ENCODE peak calls at places on chromosomes 11 and 22, in five cellular contexts. M is amniotic epithelial cell; H is choroid plexus epithelial cell; Q is HS-5; Z is stimulated activated CD4-positive, alpha-beta T cell treated with anti-CD3 and anti-CD28 coated beads, Interleukin-15, amount 100 ng/mL, for 1 hour. U is an unnamed sample.

GRCh38 chr11:62061356-62062222 is 62.2 kb upstream of the INCENP start:
- DNase-seq in Z (no peak), Q (no peak), H (no peak), M (no peak), U (peak)

GRCh38 chr11:117913736-117914397 is 15.3 kb downstream of the TMPRSS13 start:
- DNase-seq in Q (no peak), Z (no peak), M (no peak), H (no peak), U (no peak)

GRCh38 chr11:129275825-129276224 is 83.7 kb upstream of the ARHGAP32 start:
- DNase-seq in Z (no peak), H (no peak), Q (no peak), M (no peak), U (no peak)

GRCh38 chr11:70331901-70332300 is 61.4 kb downstream of the PPFIA1 start:
- DNase-seq in Z (no peak), H (no peak), M (no peak), Q (no peak), U (no peak)

GRCh38 chr11:64152841-64153691 is 12.8 kb downstream of the MACROD1 start:
- DNase-seq in Z (peak), Q (no peak), H (peak), M (no peak), U (peak)

GRCh38 chr11:123298488-123299447 is 103.7 kb upstream of the CLMP start:
- DNase-seq in M (no peak), Z (no peak), Q (no peak), H (no peak), U (no peak)

GRCh38 chr11:112478806-112479205 is 218.1 kb upstream of the PLET1 start:
- DNase-seq in Q (no peak), Z (no peak), H (no peak), M (no peak), U (no peak)

GRCh38 chr11:1772270-1773130 is 8.8 kb upstream of the CTSD start:
- DNase-seq in Z (no peak), M (peak), Q (peak), H (peak), U (peak)

GRCh38 chr11:124865181-124865901 is at the start of gene ROBO3:
- DNase-seq in H (no peak), Z (no peak), Q (no peak), M (no peak), U (no peak)

GRCh38 chr22:46749682-46750529 is 11.9 kb upstream of the CERK start:
- DNase-seq in Q (no peak), H (no peak), M (no peak), Z (no peak), U (no peak)

GRCh38 chr11:120068114-120068573 is 69.8 kb downstream of the TRIM29 start:
- DNase-seq in Q (no peak), M (peak), Z (no peak), H (peak), U (peak)

GRCh38 chr22:37775785-37776638 is 31.7 kb upstream of the GCAT start:
- DNase-seq in M (peak), Z (no peak), H (peak), Q (peak), U (no peak)

GRCh38 chr11:76653674-76654309 is 16.8 kb downstream of the LRRC32 start:
- DNase-seq in Z (no peak), H (peak), M (peak), Q (no peak), U (peak)